ENCODE peak calls at places on chromosomes 2 and 18, in five cellular contexts. E is GM23248; O is G401; C is iPS DF 19.7; P is stimulated activated CD8-positive, alpha-beta memory T cell treated with anti-CD3 and anti-CD28 coated beads, Interleukin-2, amount 100 ng/mL, for 48 hours. I is an unnamed sample.

GRCh38 chr18:41532344-41533086 is 422.5 kb upstream of the PIK3C3 start:
- DNase-seq in E (peak), O (no peak), C (peak), P (no peak), I (no peak)

GRCh38 chr18:60277855-60278480 is 94.6 kb downstream of the MC4R start:
- DNase-seq in O (no peak), P (no peak), C (no peak), E (peak), I (no peak)

GRCh38 chr2:96161785-96162367 is 16.6 kb upstream of the DUSP2 start:
- DNase-seq in O (no peak), P (no peak), E (no peak), C (no peak), I (no peak)

GRCh38 chr2:175049671-175050070 is 44.5 kb upstream of the CHN1 start:
- DNase-seq in C (no peak), O (no peak), E (peak), P (no peak), I (no peak)

GRCh38 chr2:96353032-96353561 is 17.5 kb downstream of the NCAPH start:
- DNase-seq in O (no peak), P (no peak), C (no peak), E (peak), I (peak)

GRCh38 chr2:46164581-46165301 is 132.5 kb upstream of the EPAS1 start:
- DNase-seq in O (no peak), P (no peak), E (peak), C (no peak), I (peak)

GRCh38 chr2:124913873-124914272 is 888.8 kb downstream of the CNTNAP5 start:
- DNase-seq in O (no peak), E (no peak), C (no peak), P (no peak), I (peak)

GRCh38 chr2:217919781-217920351 is 82.9 kb downstream of the TNS1 start:
- DNase-seq in E (peak), P (no peak), C (peak), O (no peak), I (peak)

GRCh38 chr2:145764631-145765030 is 1244.7 kb upstream of the ZEB2 start:
- DNase-seq in C (no peak), P (no peak), E (no peak), O (no peak), I (peak)

GRCh38 chr18:27428716-27429475 is 243.8 kb upstream of the CHST9 start:
- DNase-seq in O (no peak), E (no peak), C (no peak), P (no peak), I (no peak)

GRCh38 chr2:29455202-29455885 is 340.1 kb downstream of the CLIP4 start:
- DNase-seq in P (no peak), O (peak), C (no peak), E (peak), I (peak)

GRCh38 chr18:54222922-54223567 is 1.4 kb downstream of the MBD2 start:
- DNase-seq in C (no peak), E (no peak), O (peak), P (no peak), I (no peak)